ENCODE peak calls at places on chromosomes 13 and 19, in four cellular contexts. G is DND-41, I is neural progenitor cell, A is PC-9. C is an unnamed sample.

GRCh38 chr13:111338841-111339240 is 18.4 kb downstream of the TEX29 start:
- DNase-seq in A (no peak), G (no peak), I (no peak), C (no peak)

GRCh38 chr13:51541037-51541436 is 43.2 kb upstream of the WDFY2 start:
- DNase-seq in I (no peak), A (no peak), G (no peak), C (no peak)

GRCh38 chr13:19713186-19713965 is 69.4 kb downstream of the PSPC1 start:
- DNase-seq in A (no peak), G (no peak), I (no peak), C (peak; percentile 52)

GRCh38 chr19:46388311-46389095 is 24.9 kb downstream of the CCDC8 start:
- DNase-seq in G (no peak), I (no peak), A (no peak), C (no peak)

GRCh38 chr19:46372901-46373572 is 26.1 kb downstream of the PPP5C start:
- DNase-seq in I (peak; percentile 59), G (no peak), A (peak; percentile 47), C (peak; percentile 75)

GRCh38 chr19:35797663-35798062 is 15.0 kb downstream of the PRODH2 start:
- DNase-seq in G (no peak), A (no peak), I (peak; percentile 51), C (no peak)

GRCh38 chr19:6219592-6220290 is 60.0 kb downstream of the MLLT1 start:
- DNase-seq in A (no peak), I (no peak), G (no peak), C (no peak)

GRCh38 chr19:46426506-46427162 is 2.1 kb downstream of the PNMA8C start:
- DNase-seq in I (peak; percentile 97), A (no peak), G (no peak), C (peak; percentile 90)

GRCh38 chr19:57769345-57770131 is at the start of gene ZNF586:
- DNase-seq in I (peak; percentile 97), G (peak; percentile 89), A (peak; percentile 85), C (peak; percentile 94)

GRCh38 chr19:6733338-6734095 is 3.9 kb downstream of the GPR108 start:
- DNase-seq in I (no peak), G (no peak), A (no peak), C (no peak)

GRCh38 chr13:35475131-35475959 is 1.1 kb downstream of the MAB21L1 start:
- DNase-seq in A (no peak), G (no peak), I (peak; percentile 66), C (peak; percentile 9)

GRCh38 chr13:31982540-31982939 is 49.0 kb upstream of the FRY start:
- DNase-seq in A (peak; percentile 78), G (no peak), I (no peak), C (peak; percentile 50)

GRCh38 chr13:98961204-98962105 is 16.4 kb downstream of the DOCK9 start:
- DNase-seq in I (no peak), A (peak; percentile 15), G (no peak), C (no peak)
- H3K4me1 ChIP-seq in I (peaks cover 13% of the 10 kb centered on the region), A (no peaks in the 10 kb centered on the region), G (peaks cover 9% of the 10 kb centered on the region), C (peaks cover 11% of the 10 kb centered on the region)

DNA sequence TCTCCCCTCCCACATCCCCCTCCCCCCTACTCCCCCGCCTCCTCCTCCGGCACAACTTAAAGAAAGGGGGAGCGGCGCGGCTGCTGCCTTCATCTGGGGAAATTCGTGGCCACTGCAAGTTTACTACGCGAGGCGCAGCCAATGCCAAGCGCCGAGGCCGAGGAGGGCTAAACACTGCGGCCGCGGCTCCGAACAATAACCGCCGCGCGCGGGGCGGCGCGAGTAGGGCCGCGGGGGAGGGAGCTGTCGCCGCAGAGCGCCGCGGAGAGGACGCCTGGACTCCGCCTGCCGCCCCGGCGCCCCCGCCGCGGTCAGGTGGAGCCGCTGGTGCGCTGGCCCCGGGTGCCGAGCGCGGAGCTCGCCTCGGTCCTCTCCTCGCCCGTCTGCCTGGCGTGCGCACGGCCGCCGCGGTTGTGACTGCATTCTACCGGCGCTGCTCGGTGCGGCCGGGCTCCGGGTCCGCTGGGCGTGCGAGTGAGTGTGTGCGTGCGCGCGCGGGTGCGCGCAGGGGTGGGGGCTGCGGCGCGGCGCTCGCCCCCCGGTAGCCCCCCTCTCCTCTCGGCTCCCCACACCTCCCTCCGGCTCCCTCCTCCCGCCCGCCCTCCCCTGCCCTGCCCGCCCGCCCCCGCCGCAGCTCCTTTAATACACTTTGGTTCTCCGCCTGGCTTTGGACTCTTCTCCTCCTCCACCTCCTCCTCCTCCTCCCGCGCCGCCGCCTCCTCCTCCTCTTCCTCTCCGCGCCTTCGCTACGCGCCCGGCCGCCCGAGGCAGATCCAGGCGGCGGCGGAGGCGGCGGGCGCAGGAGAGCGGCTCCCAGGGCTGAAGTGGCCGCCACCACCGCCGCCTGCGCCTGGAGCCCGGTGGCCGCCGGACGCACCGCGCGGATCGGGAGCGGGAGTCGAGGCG is at the start of gene ZIC2:
- DNase-seq in G (peak; percentile 73), A (peak; percentile 73), I (peak; percentile 96), C (peak; percentile 96)
- TF ChIP-seq EZH2 in G (no peak), A (no peak), I (no peak), C (no peak)

DNA sequence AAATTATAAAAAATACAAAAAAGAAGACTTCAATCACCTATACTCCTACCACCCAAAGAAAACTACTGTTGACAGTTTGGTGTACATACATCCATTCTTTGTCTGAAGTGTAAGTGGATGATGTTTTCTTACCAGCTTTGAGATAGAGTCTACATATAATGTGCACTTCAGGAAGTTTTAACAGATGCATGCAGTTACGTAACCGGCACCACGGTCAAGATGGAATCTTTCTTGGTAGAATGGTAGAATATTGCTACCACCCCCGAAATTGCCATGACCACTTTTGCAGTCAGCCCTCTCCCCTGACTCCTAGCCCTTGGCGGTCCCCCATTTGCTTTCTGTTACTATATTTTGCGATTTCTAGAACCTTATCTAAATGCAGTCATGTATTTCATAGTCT is 1.4 kb downstream of the CUL4A start:
- DNase-seq in G (no peak), A (no peak), I (no peak), C (no peak)
- H3K4me1 ChIP-seq in G (peaks cover 59% of the 10 kb centered on the region), A (peaks cover 51% of the 10 kb centered on the region), I (peaks cover 18% of the 10 kb centered on the region), C (peaks cover 27% of the 10 kb centered on the region)

DNA sequence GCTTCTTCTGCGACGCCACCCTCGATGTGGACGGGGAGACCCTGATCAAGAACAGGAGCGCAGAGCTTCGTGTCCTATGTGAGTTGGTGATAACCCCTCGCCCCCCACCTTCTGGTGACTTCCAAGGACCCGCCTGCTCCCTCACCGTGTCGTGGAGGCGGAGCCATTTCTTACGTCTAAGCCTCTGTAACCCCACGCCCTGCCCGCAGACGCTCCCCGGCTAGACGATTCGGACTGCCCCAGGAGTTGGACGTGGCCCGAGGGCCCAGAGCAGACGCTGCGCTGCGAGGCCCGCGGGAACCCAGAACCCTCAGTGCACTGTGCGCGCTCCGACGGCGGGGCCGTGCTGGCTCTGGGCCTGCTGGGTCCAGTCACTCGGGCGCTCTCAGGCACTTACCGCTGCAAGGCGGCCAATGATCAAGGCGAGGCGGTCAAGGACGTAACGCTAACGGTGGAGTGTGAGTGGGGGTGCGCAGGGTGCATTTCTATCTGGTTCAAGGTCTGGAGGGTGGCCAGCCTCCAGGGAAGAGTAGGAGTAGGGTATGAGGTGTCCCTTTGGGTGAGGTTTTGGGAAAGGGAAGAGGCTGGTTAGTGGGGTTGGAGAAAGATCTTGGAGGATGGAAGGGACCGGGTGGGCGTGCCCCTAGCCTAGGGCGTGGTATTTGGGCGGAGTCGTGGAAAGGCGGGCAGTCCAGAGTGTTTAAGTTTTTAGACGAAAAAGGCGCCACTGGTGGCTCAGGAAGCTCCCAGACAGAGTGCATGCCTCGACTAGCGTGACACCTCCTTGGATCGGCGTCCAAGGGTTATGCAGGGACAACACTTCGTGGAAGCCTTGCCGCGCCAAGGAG is 3.3 kb downstream of the ICAM5 start:
- DNase-seq in A (no peak), I (peak; percentile 49), G (no peak), C (peak; percentile 63)
- TF ChIP-seq EZH2 in A (no peak), I (peak; percentile 51), G (no peak), C (no peak)

GRCh38 chr13:40445557-40445990 is 220.9 kb downstream of the FOXO1 start:
- DNase-seq in G (no peak), I (no peak), A (peak; percentile 67), C (no peak)

GRCh38 chr13:40440990-40441820 is 225.2 kb downstream of the FOXO1 start:
- DNase-seq in A (peak; percentile 75), I (no peak), G (no peak), C (no peak)

GRCh38 chr13:40444241-40444640 is 222.2 kb downstream of the FOXO1 start:
- DNase-seq in I (no peak), A (no peak), G (no peak), C (no peak)

GRCh38 chr13:40442191-40442590 is 224.2 kb downstream of the FOXO1 start:
- DNase-seq in G (no peak), I (no peak), A (peak; percentile 63), C (no peak)

GRCh38 chr13:40442826-40443225 is 223.6 kb downstream of the FOXO1 start:
- DNase-seq in G (no peak), A (no peak), I (no peak), C (no peak)
- H3K4me1 ChIP-seq in G (no peaks in the 10 kb centered on the region), A (peaks cover 13% of the 10 kb centered on the region), I (peaks cover 15% of the 10 kb centered on the region), C (no peaks in the 10 kb centered on the region)

DNA sequence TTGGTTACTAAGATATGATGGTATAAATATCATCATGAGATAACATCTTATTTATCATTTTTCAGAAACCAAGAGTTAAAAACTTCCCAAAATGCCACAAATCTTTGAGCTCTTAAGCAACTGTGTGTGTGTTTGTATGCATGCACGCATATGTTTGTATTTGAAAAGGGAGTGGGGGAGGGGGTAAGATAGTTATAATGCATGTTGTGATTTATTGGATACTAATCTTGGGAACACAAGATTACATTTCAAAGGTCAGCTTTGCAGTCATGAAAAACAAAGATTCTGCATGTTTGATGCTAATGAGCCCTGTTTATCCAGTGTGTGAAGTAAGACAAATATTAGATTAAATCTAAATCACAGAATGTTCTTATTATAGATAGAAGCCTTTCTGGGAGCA is 355.9 kb downstream of the DCT start:
- DNase-seq in G (no peak), I (no peak), A (no peak), C (no peak)
- TF ChIP-seq EZH2 in G (no peak), I (no peak), A (no peak), C (no peak)

DNA sequence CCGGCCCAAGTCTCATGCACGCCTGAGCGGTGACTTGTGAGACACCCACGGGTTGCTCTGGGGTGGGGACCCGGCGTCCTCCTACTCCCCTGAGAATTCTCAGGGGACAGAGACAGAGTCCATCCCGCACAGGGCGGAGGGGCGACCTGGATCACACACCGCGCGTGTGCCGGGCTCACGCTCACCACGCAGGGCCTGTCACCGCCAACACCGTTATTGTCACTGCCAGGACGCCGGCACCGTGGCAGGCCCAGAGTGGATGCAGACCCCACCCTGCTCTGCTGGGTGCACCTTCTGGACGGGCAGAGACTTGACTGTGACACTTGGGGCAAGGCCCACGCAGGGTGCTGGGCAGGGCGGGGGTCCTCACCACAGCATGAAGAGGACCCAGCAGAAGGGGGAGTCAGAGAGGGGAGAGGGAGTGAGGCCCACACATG is 16.2 kb downstream of the MOB3A start:
- DNase-seq in A (no peak), G (no peak), I (no peak), C (no peak)
- H3K4me1 ChIP-seq in A (no peaks in the 10 kb centered on the region), G (peaks cover 67% of the 10 kb centered on the region), I (no peaks in the 10 kb centered on the region), C (no peaks in the 10 kb centered on the region)